ENCODE peak calls at places on chromosome 20, in four cellular contexts. G is IMR-90, Z is H1, D is H9. Q is an unnamed sample.

GRCh38 chr20:63978319-63979220 is 872 bp downstream of the SAMD10 start:
- DNase-seq in D (peak), Z (peak), G (peak), Q (peak)

GRCh38 chr20:57087705-57088104 is 178.7 kb downstream of the BMP7 start:
- DNase-seq in G (no peak), Z (no peak), D (no peak), Q (no peak)

GRCh38 chr20:7022597-7022996 is 255.1 kb downstream of the BMP2 start:
- DNase-seq in G (no peak), D (no peak), Z (no peak), Q (no peak)

GRCh38 chr20:23002276-23002675 is 32.8 kb upstream of the SSTR4 start:
- DNase-seq in G (no peak), Z (no peak), D (no peak), Q (no peak)

GRCh38 chr20:6993016-6993415 is 225.5 kb downstream of the BMP2 start:
- DNase-seq in D (no peak), G (no peak), Z (no peak), Q (no peak)

GRCh38 chr20:10958279-10958678 is 284.5 kb upstream of the JAG1 start:
- DNase-seq in D (no peak), G (no peak), Z (no peak), Q (no peak)

GRCh38 chr20:51469578-51470520 is 72.7 kb downstream of the NFATC2 start:
- DNase-seq in D (no peak), G (no peak), Z (no peak), Q (no peak)

GRCh38 chr20:8798505-8798904 is 270.4 kb upstream of the PLCB4 start:
- DNase-seq in G (no peak), Z (no peak), D (no peak), Q (peak)

GRCh38 chr20:2820896-2821869 is 5.0 kb downstream of the TMEM239 start:
- DNase-seq in G (no peak), Z (peak), D (peak), Q (no peak)

GRCh38 chr20:23161968-23162696 is 76.0 kb upstream of the CD93 start:
- DNase-seq in G (no peak), D (peak), Z (peak), Q (peak)

GRCh38 chr20:40294747-40295146 is 394.3 kb downstream of the MAFB start:
- DNase-seq in Z (no peak), G (no peak), D (no peak), Q (no peak)

GRCh38 chr20:41218466-41218865 is 81.1 kb downstream of the PLCG1 start:
- DNase-seq in G (peak), Z (no peak), D (no peak), Q (no peak)

GRCh38 chr20:3857405-3857804 is 10.8 kb downstream of the MAVS start:
- DNase-seq in D (no peak), G (no peak), Z (no peak), Q (no peak)

GRCh38 chr20:53841741-53842140 is 228.7 kb downstream of the BCAS1 start:
- DNase-seq in G (no peak), Z (no peak), D (no peak), Q (no peak)
- H3K4me2 ChIP-seq in G (no peak), Z (no peak), D (no peak), Q (no peak)

DNA sequence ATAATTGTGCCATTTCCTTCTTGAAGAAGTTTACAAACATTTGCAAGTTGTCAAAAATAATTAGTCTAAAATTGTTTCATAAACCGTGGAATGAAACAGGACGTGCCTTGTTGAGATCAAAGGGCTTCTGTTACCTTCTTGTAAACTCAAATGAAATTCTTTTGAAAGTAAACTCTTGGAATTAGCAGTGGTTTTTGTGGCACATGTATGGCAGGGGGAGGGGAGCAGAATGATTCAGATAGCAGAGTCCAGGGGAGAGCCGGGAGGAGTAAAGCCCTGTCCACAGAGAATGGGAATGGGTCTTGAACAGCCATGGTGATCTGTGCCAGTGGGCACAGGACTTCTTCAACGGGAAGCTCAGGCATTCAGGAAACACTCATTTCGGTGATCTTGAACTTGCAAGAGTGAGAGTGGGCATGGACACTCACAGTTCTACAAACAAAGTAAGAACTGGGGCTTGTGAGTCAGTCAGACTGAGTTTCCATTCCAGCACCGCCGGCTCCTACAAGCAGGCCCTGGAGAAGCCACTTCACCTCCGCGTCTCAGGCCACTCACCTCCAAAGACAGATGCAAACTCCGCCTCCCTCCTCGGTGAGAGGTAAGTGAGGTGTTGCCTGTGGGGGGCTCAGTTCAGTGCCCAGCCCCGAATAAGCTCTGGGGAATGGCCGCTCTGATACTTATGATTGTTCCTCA is 143.1 kb downstream of the CDH26 start:
- DNase-seq in Z (no peak), G (no peak), D (no peak), Q (no peak)
- H2AK5ac ChIP-seq in Z (no peak), G (no peak), D (no peak), Q (no peak)

GRCh38 chr20:62362590-62362940 is 4.5 kb downstream of the LAMA5 start:
- DNase-seq in Z (no peak), G (no peak), D (peak), Q (no peak)
- H3K4me2 ChIP-seq in Z (peak), G (no peak), D (no peak), Q (peak)

GRCh38 chr20:36351937-36352336 is 45.8 kb downstream of the DLGAP4 start:
- DNase-seq in Z (no peak), D (no peak), G (no peak), Q (no peak)
- H2AK5ac ChIP-seq in Z (peak), D (no peak), G (no peak), Q (no peak)

DNA sequence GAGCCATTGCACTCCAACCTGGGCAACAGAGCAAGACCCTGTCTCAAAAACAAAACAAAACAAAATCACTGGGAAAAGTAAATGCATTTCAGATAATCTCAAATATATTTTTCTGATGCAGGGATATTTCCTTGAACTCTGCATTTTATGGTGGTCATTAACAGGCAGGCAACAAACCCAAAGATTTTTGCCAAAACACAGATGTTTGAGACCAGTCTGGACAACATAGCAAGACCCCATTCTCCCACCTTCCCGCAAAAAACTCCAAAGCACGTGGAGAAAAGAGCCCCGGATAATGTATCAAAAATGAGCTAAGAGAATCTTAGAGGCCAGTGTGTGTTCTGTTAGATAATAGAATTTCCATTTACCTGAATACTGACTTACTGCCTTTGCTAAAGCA is 44.3 kb downstream of the SLC9A8 start:
- DNase-seq in G (no peak), D (no peak), Z (no peak), Q (no peak)
- H3K4me2 ChIP-seq in G (no peak), D (no peak), Z (no peak), Q (no peak)

DNA sequence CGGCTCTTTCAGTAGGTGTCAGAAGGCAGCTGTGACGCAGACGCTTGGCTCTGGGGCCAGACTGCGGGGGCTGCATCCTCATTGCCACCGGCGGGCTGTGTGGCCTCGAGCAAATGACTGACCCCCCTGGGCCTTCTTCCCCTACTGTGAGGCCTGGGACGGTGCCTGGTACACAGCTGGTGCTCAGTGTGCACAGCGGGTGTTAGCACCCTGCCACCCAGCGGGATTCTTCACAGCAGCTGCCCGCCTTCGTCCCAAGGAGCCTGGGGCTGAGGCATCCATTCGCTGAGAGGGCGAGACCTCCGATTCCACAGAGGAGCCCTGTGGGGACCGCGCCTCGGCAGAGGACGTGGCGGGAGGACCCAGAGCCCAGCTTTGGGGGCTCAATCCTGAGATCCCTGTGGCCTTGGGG is 10.6 kb downstream of the SLCO4A1 start:
- DNase-seq in Z (no peak), G (no peak), D (no peak), Q (no peak)
- H2AK5ac ChIP-seq in Z (no peak), G (peak), D (no peak), Q (peak)

Q was measured in mesenchymal stem cell.